ENCODE peak calls at places on chromosomes 16 and 17, in ten cellular contexts. One of them, this sample, is unnamed.

GRCh38 chr17:77535435-77535834 is 394.7 kb downstream of the SEC14L1 start:
- DNase-seq in T-helper 1 cell: no peak
- DNase-seq in amygdala: no peak
- DNase-seq in nephron progenitor cell: no peak
- DNase-seq in neural progenitor cell: no peak
- DNase-seq in NCI-H69: peak; percentile 65
- DNase-seq in colonic mucosa: no peak
- DNase-seq in foreskin melanocyte: no peak
- DNase-seq in skeletal muscle cell: no peak
- DNase-seq in mammary epithelial cell: no peak
- DNase-seq in this sample: no peak

GRCh38 chr17:72788950-72789585 is 303.4 kb downstream of the SLC39A11 start:
- DNase-seq in skeletal muscle cell: no peak
- DNase-seq in amygdala: no peak
- DNase-seq in colonic mucosa: no peak
- DNase-seq in T-helper 1 cell: no peak
- DNase-seq in foreskin melanocyte: peak; percentile 15
- DNase-seq in neural progenitor cell: no peak
- DNase-seq in nephron progenitor cell: no peak
- DNase-seq in NCI-H69: peak; percentile 86
- DNase-seq in mammary epithelial cell: no peak
- DNase-seq in this sample: no peak

GRCh38 chr16:725041-725376 is 1.2 kb downstream of the CCDC78 start:
- DNase-seq in skeletal muscle cell: no peak
- DNase-seq in neural progenitor cell: no peak
- DNase-seq in NCI-H69: no peak
- DNase-seq in nephron progenitor cell: no peak
- DNase-seq in T-helper 1 cell: no peak
- DNase-seq in colonic mucosa: no peak
- DNase-seq in mammary epithelial cell: no peak
- DNase-seq in foreskin melanocyte: no peak
- DNase-seq in amygdala: no peak
- DNase-seq in this sample: no peak

GRCh38 chr16:48681520-48681919 is 71.5 kb upstream of the N4BP1 start:
- DNase-seq in T-helper 1 cell: no peak
- DNase-seq in skeletal muscle cell: no peak
- DNase-seq in amygdala: no peak
- DNase-seq in nephron progenitor cell: no peak
- DNase-seq in mammary epithelial cell: no peak
- DNase-seq in neural progenitor cell: no peak
- DNase-seq in foreskin melanocyte: no peak
- DNase-seq in NCI-H69: no peak
- DNase-seq in colonic mucosa: no peak
- DNase-seq in this sample: no peak

GRCh38 chr17:63163158-63163520 is 197.1 kb downstream of the TANC2 start:
- DNase-seq in T-helper 1 cell: no peak
- DNase-seq in colonic mucosa: no peak
- DNase-seq in mammary epithelial cell: no peak
- DNase-seq in amygdala: no peak
- DNase-seq in foreskin melanocyte: no peak
- DNase-seq in NCI-H69: no peak
- DNase-seq in neural progenitor cell: no peak
- DNase-seq in skeletal muscle cell: no peak
- DNase-seq in nephron progenitor cell: no peak
- DNase-seq in this sample: no peak

GRCh38 chr17:31224366-31224765 is 72.7 kb downstream of the OMG start:
- DNase-seq in NCI-H69: no peak
- DNase-seq in colonic mucosa: no peak
- DNase-seq in neural progenitor cell: no peak
- DNase-seq in nephron progenitor cell: no peak
- DNase-seq in amygdala: no peak
- DNase-seq in foreskin melanocyte: no peak
- DNase-seq in T-helper 1 cell: no peak
- DNase-seq in mammary epithelial cell: no peak
- DNase-seq in skeletal muscle cell: no peak
- DNase-seq in this sample: no peak

GRCh38 chr17:39239640-39240314 is 14.0 kb upstream of the STAC2 start:
- DNase-seq in mammary epithelial cell: peak; percentile 29
- DNase-seq in colonic mucosa: peak; percentile 65
- DNase-seq in neural progenitor cell: peak; percentile 81
- DNase-seq in amygdala: no peak
- DNase-seq in T-helper 1 cell: peak; percentile 74
- DNase-seq in skeletal muscle cell: no peak
- DNase-seq in foreskin melanocyte: no peak
- DNase-seq in nephron progenitor cell: peak; percentile 76
- DNase-seq in NCI-H69: peak; percentile 88
- DNase-seq in this sample: no peak

GRCh38 chr17:29283496-29283895 is 10.5 kb downstream of the NUFIP2 start:
- DNase-seq in nephron progenitor cell: no peak
- DNase-seq in amygdala: no peak
- DNase-seq in skeletal muscle cell: no peak
- DNase-seq in neural progenitor cell: no peak
- DNase-seq in NCI-H69: no peak
- DNase-seq in mammary epithelial cell: no peak
- DNase-seq in T-helper 1 cell: no peak
- DNase-seq in foreskin melanocyte: no peak
- DNase-seq in colonic mucosa: no peak
- DNase-seq in this sample: no peak

GRCh38 chr17:35188111-35188510 is 6.1 kb downstream of the SLC35G3 start:
- DNase-seq in colonic mucosa: no peak
- DNase-seq in nephron progenitor cell: no peak
- DNase-seq in skeletal muscle cell: no peak
- DNase-seq in amygdala: no peak
- DNase-seq in NCI-H69: no peak
- DNase-seq in neural progenitor cell: no peak
- DNase-seq in mammary epithelial cell: peak; percentile 46
- DNase-seq in T-helper 1 cell: peak; percentile 35
- DNase-seq in foreskin melanocyte: no peak
- DNase-seq in this sample: no peak

GRCh38 chr16:10988164-10988803 is 43.9 kb downstream of the CLEC16A start:
- DNase-seq in skeletal muscle cell: no peak
- DNase-seq in colonic mucosa: no peak
- DNase-seq in mammary epithelial cell: no peak
- DNase-seq in foreskin melanocyte: no peak
- DNase-seq in T-helper 1 cell: peak; percentile 94
- DNase-seq in NCI-H69: peak; percentile 28
- DNase-seq in nephron progenitor cell: no peak
- DNase-seq in amygdala: no peak
- DNase-seq in neural progenitor cell: peak; percentile 35
- DNase-seq in this sample: no peak

GRCh38 chr17:9670596-9670995 is 25.3 kb downstream of the USP43 start:
- DNase-seq in NCI-H69: no peak
- DNase-seq in neural progenitor cell: no peak
- DNase-seq in T-helper 1 cell: no peak
- DNase-seq in amygdala: no peak
- DNase-seq in nephron progenitor cell: no peak
- DNase-seq in colonic mucosa: no peak
- DNase-seq in mammary epithelial cell: peak; percentile 34
- DNase-seq in skeletal muscle cell: no peak
- DNase-seq in foreskin melanocyte: no peak
- DNase-seq in this sample: no peak

GRCh38 chr17:16415031-16415924 is at the start of gene TRPV2:
- DNase-seq in T-helper 1 cell: peak; percentile 65
- DNase-seq in neural progenitor cell: peak; percentile 45
- DNase-seq in colonic mucosa: peak; percentile 52
- DNase-seq in nephron progenitor cell: peak; percentile 33
- DNase-seq in mammary epithelial cell: no peak
- DNase-seq in foreskin melanocyte: no peak
- DNase-seq in NCI-H69: peak; percentile 31
- DNase-seq in amygdala: no peak
- DNase-seq in skeletal muscle cell: no peak
- DNase-seq in this sample: no peak

GRCh38 chr16:2243031-2243528 is 6.8 kb downstream of the DNASE1L2 start:
- DNase-seq in colonic mucosa: no peak
- DNase-seq in neural progenitor cell: no peak
- DNase-seq in foreskin melanocyte: no peak
- DNase-seq in skeletal muscle cell: no peak
- DNase-seq in amygdala: no peak
- DNase-seq in NCI-H69: no peak
- DNase-seq in nephron progenitor cell: no peak
- DNase-seq in mammary epithelial cell: no peak
- DNase-seq in T-helper 1 cell: no peak
- DNase-seq in this sample: no peak

GRCh38 chr17:78174870-78175642 is 6.7 kb downstream of the SYNGR2 start:
- DNase-seq in colonic mucosa: peak; percentile 69
- DNase-seq in nephron progenitor cell: no peak
- DNase-seq in amygdala: no peak
- DNase-seq in foreskin melanocyte: no peak
- DNase-seq in NCI-H69: peak; percentile 48
- DNase-seq in neural progenitor cell: peak; percentile 33
- DNase-seq in skeletal muscle cell: no peak
- DNase-seq in T-helper 1 cell: no peak
- DNase-seq in mammary epithelial cell: no peak
- DNase-seq in this sample: peak; percentile 86

GRCh38 chr17:81348097-81349055 is 46.9 kb upstream of the BAHCC1 start:
- DNase-seq in amygdala: no peak
- DNase-seq in neural progenitor cell: no peak
- DNase-seq in mammary epithelial cell: no peak
- DNase-seq in skeletal muscle cell: no peak
- DNase-seq in foreskin melanocyte: no peak
- DNase-seq in nephron progenitor cell: no peak
- DNase-seq in NCI-H69: peak; percentile 63
- DNase-seq in T-helper 1 cell: no peak
- DNase-seq in colonic mucosa: peak; percentile 82
- DNase-seq in this sample: no peak

GRCh38 chr16:29107299-29107698 is 122.4 kb downstream of the LAT start:
- DNase-seq in nephron progenitor cell: no peak
- DNase-seq in amygdala: no peak
- DNase-seq in colonic mucosa: peak; percentile 79
- DNase-seq in mammary epithelial cell: no peak
- DNase-seq in T-helper 1 cell: no peak
- DNase-seq in skeletal muscle cell: no peak
- DNase-seq in NCI-H69: peak; percentile 10
- DNase-seq in foreskin melanocyte: no peak
- DNase-seq in neural progenitor cell: peak; percentile 40
- DNase-seq in this sample: no peak

GRCh38 chr17:44167181-44167861 is 3.2 kb upstream of the ASB16 start:
- DNase-seq in amygdala: no peak
- DNase-seq in NCI-H69: no peak
- DNase-seq in foreskin melanocyte: no peak
- DNase-seq in colonic mucosa: no peak
- DNase-seq in T-helper 1 cell: no peak
- DNase-seq in mammary epithelial cell: no peak
- DNase-seq in skeletal muscle cell: no peak
- DNase-seq in nephron progenitor cell: no peak
- DNase-seq in neural progenitor cell: no peak
- DNase-seq in this sample: no peak